ENCODE peak calls at places on chromosomes 3 and 15, in four cellular contexts. M, S, L and G are unnamed samples.

GRCh38 chr3:13452490-13453335 is 27.4 kb upstream of the HDAC11 start:
- DNase-seq in M (peak), S (peak), L (peak), G (peak)

GRCh38 chr3:106349191-106349881 is 480.5 kb upstream of the CBLB start:
- DNase-seq in M (no peak), S (no peak), L (no peak), G (no peak)

GRCh38 chr3:71495708-71496472 is 87.6 kb downstream of the FOXP1 start:
- DNase-seq in M (peak), S (peak), L (no peak), G (peak)

GRCh38 chr3:143120716-143121239 is 1.2 kb downstream of the CHST2 start:
- DNase-seq in M (peak), S (peak), L (no peak), G (peak)

GRCh38 chr3:88921986-88922385 is 185.4 kb upstream of the EPHA3 start:
- DNase-seq in M (no peak), S (no peak), L (no peak), G (no peak)

GRCh38 chr3:152719264-152719663 is 115.7 kb upstream of the P2RY1 start:
- DNase-seq in M (no peak), S (peak), L (no peak), G (peak)

GRCh38 chr3:126284258-126284904 is 72.8 kb downstream of the KLF15 start:
- DNase-seq in M (no peak), S (no peak), L (no peak), G (peak)

GRCh38 chr3:32083901-32084300 is 22.5 kb upstream of the GPD1L start:
- DNase-seq in M (no peak), S (peak), L (no peak), G (no peak)

GRCh38 chr3:13539671-13540070 is 9.3 kb upstream of the FBLN2 start:
- DNase-seq in M (no peak), S (peak), L (no peak), G (peak)

GRCh38 chr15:89728254-89728653 is 22.8 kb downstream of the MESP1 start:
- DNase-seq in M (no peak), S (no peak), L (no peak), G (no peak)

GRCh38 chr3:15287565-15288330 is 44.6 kb downstream of the SH3BP5 start:
- DNase-seq in M (no peak), S (no peak), L (no peak), G (peak)

GRCh38 chr3:47910777-47911440 is 105.3 kb downstream of the MAP4 start:
- DNase-seq in M (peak), S (peak), L (no peak), G (peak)

GRCh38 chr3:169348276-169348675 is 315.2 kb downstream of the MECOM start:
- DNase-seq in M (no peak), S (no peak), L (no peak), G (no peak)

GRCh38 chr3:160163259-160163878 is 61.9 kb upstream of the C3orf80 start:
- DNase-seq in M (peak), S (no peak), L (no peak), G (peak)

GRCh38 chr15:70494861-70495571 is 268.3 kb downstream of the UACA start:
- DNase-seq in M (peak), S (no peak), L (no peak), G (peak)

GRCh38 chr3:195384952-195385351 is 57.9 kb downstream of the ACAP2 start:
- DNase-seq in M (no peak), S (no peak), L (no peak), G (no peak)

GRCh38 chr3:138747229-138747628 is 87.5 kb downstream of the PIK3CB start:
- DNase-seq in M (no peak), S (no peak), L (no peak), G (no peak)

GRCh38 chr3:152199069-152199838 is 69.5 kb upstream of the MBNL1 start:
- DNase-seq in M (no peak), S (no peak), L (no peak), G (no peak)

GRCh38 chr15:100152463-100152862 is 189.3 kb downstream of the ADAMTS17 start:
- DNase-seq in M (no peak), S (no peak), L (no peak), G (no peak)

GRCh38 chr3:84959470-84960380 is 936 bp downstream of the CADM2 start:
- DNase-seq in M (no peak), S (no peak), L (no peak), G (no peak)

GRCh38 chr3:170622369-170623159 is 36.7 kb upstream of the SLC7A14 start:
- DNase-seq in M (no peak), S (peak), L (no peak), G (peak)

GRCh38 chr3:141412936-141413354 is 44.6 kb downstream of the ZBTB38 start:
- DNase-seq in M (no peak), S (no peak), L (no peak), G (peak)

GRCh38 chr3:141408596-141408995 is 40.3 kb downstream of the ZBTB38 start:
- DNase-seq in M (no peak), S (no peak), L (no peak), G (no peak)

GRCh38 chr3:141412087-141412935 is 44.0 kb downstream of the ZBTB38 start:
- DNase-seq in M (peak), S (no peak), L (no peak), G (peak)

GRCh38 chr3:141410861-141411771 is 42.8 kb downstream of the ZBTB38 start:
- DNase-seq in M (no peak), S (no peak), L (no peak), G (peak)

DNA sequence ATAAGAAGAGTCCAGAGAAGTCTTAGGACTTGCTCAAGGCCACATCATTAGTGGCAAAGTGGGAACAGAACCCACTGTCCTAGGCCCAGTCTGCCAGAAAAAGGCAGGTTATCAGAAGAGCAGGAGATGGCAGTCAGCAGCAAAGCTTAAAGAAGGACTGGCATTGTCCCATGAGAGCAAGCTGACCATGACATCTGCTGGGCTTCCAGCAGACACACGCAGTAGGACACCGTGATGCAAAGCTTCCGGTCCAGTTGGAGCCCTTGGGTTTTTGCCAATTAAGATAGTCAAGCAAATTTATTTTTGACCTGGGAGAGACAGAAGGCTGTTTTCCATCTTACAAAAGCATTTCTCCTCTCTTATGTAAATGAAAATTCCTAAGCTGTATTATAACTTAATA is 42.1 kb downstream of the ZBTB38 start:
- DNase-seq in M (no peak), S (no peak), L (no peak), G (peak)
- TF ChIP-seq RCOR1 in M (no peak), S (no peak), L (no peak), G (no peak)

DNA sequence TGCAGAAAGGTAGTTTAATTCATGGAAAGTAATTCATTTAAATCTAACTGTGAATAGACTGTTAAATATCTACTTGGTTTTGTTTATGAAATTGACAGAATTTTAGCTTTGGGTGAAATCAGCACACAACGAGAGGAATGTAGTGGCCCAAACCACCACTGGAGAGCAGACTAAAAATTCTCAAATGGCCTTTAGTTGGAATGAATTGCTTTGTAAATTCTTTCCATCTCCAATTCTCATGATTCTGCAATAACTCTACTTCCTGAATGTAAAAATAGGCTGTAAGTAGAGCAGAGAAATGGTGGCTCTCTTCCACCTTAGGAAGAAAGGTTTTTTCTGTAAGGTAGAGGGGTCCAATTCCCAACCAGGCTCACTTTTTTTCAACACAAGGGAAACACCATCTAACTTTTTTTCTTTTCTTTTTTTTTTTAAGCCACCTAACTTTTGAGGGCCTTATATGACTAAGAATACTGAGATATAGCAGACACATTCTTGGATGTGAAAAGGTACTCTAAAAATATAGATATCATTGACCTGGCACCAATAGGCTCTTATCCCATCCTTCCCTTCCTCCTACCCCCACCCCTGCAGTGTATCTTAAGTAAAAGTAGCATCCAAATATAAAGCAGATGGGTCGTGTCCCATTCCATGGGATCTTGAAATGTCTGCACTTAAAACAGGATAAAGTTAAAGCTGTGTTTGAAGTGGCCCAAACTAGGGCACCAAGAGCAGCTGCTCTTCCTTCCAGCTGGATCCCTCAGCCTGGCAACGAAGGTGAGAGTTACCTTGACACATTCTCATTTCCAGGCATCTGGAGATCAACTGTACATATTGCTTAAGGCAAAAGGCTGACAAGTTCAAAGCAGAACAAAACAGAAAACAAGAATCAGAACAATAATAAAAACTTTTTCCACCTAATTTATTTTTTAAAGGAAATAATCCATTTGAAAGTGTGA is 194.1 kb downstream of the TPRG1 start:
- DNase-seq in M (no peak), S (no peak), L (no peak), G (no peak)
- TF ChIP-seq CEBPB in M (no peak), S (no peak), L (no peak), G (no peak)

DNA sequence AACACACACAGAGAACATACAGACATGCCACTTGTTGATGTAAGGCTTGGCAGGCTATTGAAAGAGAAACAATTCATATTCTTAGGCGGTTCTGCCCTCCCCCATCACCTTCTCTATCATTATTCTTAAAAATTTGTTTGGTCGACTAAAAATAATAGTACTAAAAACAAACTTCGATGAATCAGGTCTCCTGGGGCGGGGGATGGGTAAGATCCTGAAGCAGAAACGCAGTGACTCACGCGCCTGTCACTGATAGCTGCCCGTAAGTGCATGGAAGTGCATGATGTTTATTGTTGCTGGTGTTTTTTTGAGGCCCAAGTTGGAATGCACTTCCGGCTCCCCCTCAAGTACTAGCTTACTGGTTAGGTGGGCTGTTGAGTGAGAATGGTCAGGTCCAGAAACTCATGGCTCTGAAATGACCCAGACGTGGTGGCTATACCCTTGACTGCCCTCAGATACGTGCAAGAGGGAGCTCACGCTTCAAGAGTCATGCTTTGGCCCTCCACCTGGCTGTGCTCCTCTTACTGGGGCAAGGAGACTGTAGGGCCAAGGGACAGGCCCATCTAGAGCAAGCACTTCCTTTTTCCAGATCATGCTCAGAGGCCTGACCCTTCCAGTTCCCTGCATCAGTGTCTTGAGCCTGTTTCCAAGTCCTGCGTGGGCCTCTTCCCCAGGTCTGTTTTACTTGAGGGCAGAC is 10.9 kb downstream of the SMAD3 start:
- DNase-seq in M (peak), S (peak), L (no peak), G (peak)
- TF ChIP-seq RCOR1 in M (no peak), S (peak), L (no peak), G (no peak)

GRCh38 chr15:73941044-73941443 is 14.8 kb downstream of the LOXL1 start:
- DNase-seq in M (no peak), S (no peak), L (no peak), G (peak)
- TF ChIP-seq CEBPB in M (no peak), S (no peak), L (no peak), G (peak)

GRCh38 chr15:73843787-73844186 is 29.6 kb upstream of the TBC1D21 start:
- DNase-seq in M (no peak), S (no peak), L (no peak), G (no peak)
- TF ChIP-seq RCOR1 in M (no peak), S (no peak), L (no peak), G (no peak)

GRCh38 chr15:40274350-40275274 is 8.3 kb downstream of the ANKRD63 start:
- DNase-seq in M (peak), S (peak), L (peak), G (peak)

GRCh38 chr15:40272713-40273056 is 10.2 kb downstream of the ANKRD63 start:
- DNase-seq in M (peak), S (no peak), L (no peak), G (no peak)

GRCh38 chr15:40275491-40275890 is 7.4 kb downstream of the ANKRD63 start:
- DNase-seq in M (no peak), S (no peak), L (no peak), G (no peak)

GRCh38 chr15:40271915-40272712 is 10.8 kb downstream of the ANKRD63 start:
- DNase-seq in M (no peak), S (no peak), L (no peak), G (no peak)

GRCh38 chr15:40273428-40273827 is 9.4 kb downstream of the ANKRD63 start:
- DNase-seq in M (no peak), S (no peak), L (no peak), G (no peak)
- TF ChIP-seq CEBPB in M (no peak), S (no peak), L (no peak), G (no peak)

DNA sequence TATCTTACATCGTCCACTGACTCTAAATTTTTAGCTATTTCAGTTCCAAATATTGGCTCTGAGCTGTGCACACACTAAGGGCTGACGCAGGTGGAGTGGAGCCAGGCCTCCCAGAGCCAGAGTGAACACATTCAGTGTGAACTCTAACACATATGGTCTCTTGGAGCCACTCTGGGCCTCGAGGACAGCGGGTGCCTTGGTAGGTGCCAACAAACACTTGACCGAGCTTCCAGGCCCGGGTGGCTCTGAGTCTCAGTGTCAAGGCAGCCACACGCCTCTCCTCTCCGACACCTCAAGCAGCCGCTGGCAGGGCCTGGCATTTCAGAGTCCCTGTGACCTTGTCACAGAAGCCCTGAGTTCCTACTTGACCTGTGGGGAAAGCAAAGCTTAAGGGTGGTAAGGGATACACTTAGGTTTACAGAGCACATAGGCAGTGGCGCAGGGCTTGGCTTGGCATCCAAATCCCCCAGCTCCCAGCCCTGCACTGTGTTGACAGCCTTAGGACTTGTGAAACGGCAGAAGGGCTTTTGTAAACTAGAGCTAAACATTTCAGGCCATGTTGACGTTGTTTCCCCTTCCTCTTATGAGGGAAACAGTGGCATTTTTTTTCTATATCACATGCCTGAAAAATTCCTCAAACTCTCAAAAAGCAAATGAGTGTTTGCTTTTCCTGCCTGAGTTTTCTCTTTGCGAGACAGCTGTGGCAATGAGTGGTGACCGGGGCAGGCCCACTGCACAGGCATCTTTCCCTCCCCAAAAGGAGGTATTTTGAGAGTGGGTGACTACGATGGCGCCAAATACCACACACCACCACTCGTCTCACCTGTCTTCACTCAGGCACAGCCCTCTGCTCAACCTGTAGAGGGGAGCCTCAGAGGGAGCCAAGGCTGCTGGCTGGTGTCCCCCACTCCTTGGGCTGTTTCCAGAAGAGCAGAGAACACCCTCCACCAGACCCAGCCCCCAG is 60.8 kb downstream of the DAPK2 start:
- DNase-seq in M (no peak), S (no peak), L (no peak), G (peak)
- TF ChIP-seq RCOR1 in M (no peak), S (no peak), L (no peak), G (no peak)

DNA sequence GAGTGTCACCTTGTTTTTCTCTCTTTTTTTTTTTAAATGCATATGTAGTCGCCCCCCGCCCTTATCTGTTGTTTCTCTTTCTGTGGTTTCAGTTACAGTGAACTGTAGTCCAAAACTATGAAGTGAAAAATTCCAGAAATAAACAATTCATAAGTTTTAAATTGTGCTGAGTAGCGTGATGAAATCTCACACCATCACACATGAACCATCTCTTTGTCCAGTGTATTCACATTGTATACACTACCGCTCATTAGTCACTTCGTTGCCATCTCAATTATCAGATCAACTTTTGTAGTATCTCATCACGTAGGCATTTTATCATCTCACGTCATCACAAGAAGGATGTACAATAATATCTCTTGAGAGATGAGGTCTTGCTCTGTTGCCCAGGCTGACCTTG is 62.5 kb upstream of the MLF1 start:
- DNase-seq in M (no peak), S (no peak), L (no peak), G (peak)
- TF ChIP-seq CEBPB in M (no peak), S (no peak), L (no peak), G (peak)

GRCh38 chr3:136545664-136546266 is 206.4 kb downstream of the STAG1 start:
- DNase-seq in M (no peak), S (no peak), L (no peak), G (peak)
- TF ChIP-seq RCOR1 in M (no peak), S (no peak), L (no peak), G (no peak)